ENCODE peak calls at places on chromosome 10, in five cellular contexts. One of them, this sample, is unnamed.

GRCh38 chr10:33240931-33241330 is 93.5 kb downstream of the NRP1 start:
- DNase-seq in substantia nigra: no peak
- DNase-seq in aorta: no peak
- DNase-seq in CD4-positive, alpha-beta T cell: no peak
- DNase-seq in heart right ventricle: no peak
- DNase-seq in this sample: no peak

GRCh38 chr10:30984563-30985328 is 46.9 kb downstream of the ZNF438 start:
- DNase-seq in substantia nigra: no peak
- DNase-seq in aorta: no peak
- DNase-seq in CD4-positive, alpha-beta T cell: no peak
- DNase-seq in heart right ventricle: no peak
- DNase-seq in this sample: no peak

GRCh38 chr10:80444646-80445319 is 9.3 kb upstream of the TSPAN14 start:
- DNase-seq in substantia nigra: peak; percentile 36
- DNase-seq in aorta: peak; percentile 85
- DNase-seq in CD4-positive, alpha-beta T cell: peak; percentile 79
- DNase-seq in heart right ventricle: peak; percentile 57
- DNase-seq in this sample: peak; percentile 70

GRCh38 chr10:17673517-17674051 is 29.6 kb downstream of the STAM start:
- DNase-seq in substantia nigra: no peak
- DNase-seq in aorta: no peak
- DNase-seq in CD4-positive, alpha-beta T cell: no peak
- DNase-seq in heart right ventricle: no peak
- DNase-seq in this sample: no peak

GRCh38 chr10:59757966-59758365 is 4.7 kb upstream of the MRLN start:
- DNase-seq in substantia nigra: no peak
- DNase-seq in aorta: no peak
- DNase-seq in CD4-positive, alpha-beta T cell: no peak
- DNase-seq in heart right ventricle: no peak
- DNase-seq in this sample: no peak

GRCh38 chr10:50937230-50937907 is 51.9 kb upstream of the A1CF start:
- DNase-seq in substantia nigra: no peak
- DNase-seq in aorta: no peak
- DNase-seq in CD4-positive, alpha-beta T cell: no peak
- DNase-seq in heart right ventricle: no peak
- DNase-seq in this sample: no peak

GRCh38 chr10:120506674-120507073 is 49.6 kb downstream of the PLPP4 start:
- DNase-seq in substantia nigra: no peak
- DNase-seq in aorta: no peak
- DNase-seq in CD4-positive, alpha-beta T cell: no peak
- DNase-seq in heart right ventricle: no peak
- DNase-seq in this sample: no peak

GRCh38 chr10:43749940-43750552 is 101.4 kb upstream of the ZNF32 start:
- DNase-seq in substantia nigra: no peak
- DNase-seq in aorta: no peak
- DNase-seq in CD4-positive, alpha-beta T cell: no peak
- DNase-seq in heart right ventricle: no peak
- DNase-seq in this sample: no peak

GRCh38 chr10:121708921-121709625 is 110.8 kb upstream of the FGFR2 start:
- DNase-seq in substantia nigra: no peak
- DNase-seq in aorta: no peak
- DNase-seq in CD4-positive, alpha-beta T cell: no peak
- DNase-seq in heart right ventricle: no peak
- DNase-seq in this sample: no peak

GRCh38 chr10:49139000-49139865 is 5.4 kb upstream of the FAM170B start:
- DNase-seq in substantia nigra: no peak
- DNase-seq in aorta: no peak
- DNase-seq in CD4-positive, alpha-beta T cell: no peak
- DNase-seq in heart right ventricle: no peak
- DNase-seq in this sample: no peak

GRCh38 chr10:21617267-21617666 is 83.2 kb downstream of the MLLT10 start:
- DNase-seq in substantia nigra: no peak
- DNase-seq in aorta: no peak
- DNase-seq in CD4-positive, alpha-beta T cell: no peak
- DNase-seq in heart right ventricle: no peak
- DNase-seq in this sample: no peak

DNA sequence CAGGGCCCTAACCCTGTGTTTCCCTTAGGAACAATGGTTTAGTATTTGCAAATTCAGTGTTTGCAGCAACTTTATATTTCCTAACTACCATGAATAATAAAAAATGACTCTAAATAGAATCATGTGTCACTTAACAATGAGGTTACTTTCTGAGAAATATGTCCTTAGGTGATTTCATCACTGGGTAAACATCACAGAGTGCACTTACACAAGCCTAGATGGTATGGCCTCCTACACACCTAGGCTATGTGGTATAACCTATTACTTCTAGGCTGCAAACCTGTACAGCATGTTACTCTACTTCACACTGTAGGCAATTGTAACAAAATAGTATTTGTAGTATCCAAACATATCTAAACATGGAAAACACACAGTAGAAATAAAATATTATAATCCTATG is 1174.6 kb upstream of the LRRTM3 start:
- DNase-seq in substantia nigra: no peak
- DNase-seq in aorta: no peak
- DNase-seq in CD4-positive, alpha-beta T cell: no peak
- DNase-seq in heart right ventricle: no peak
- DNase-seq in this sample: no peak
- H3K27ac ChIP-seq in substantia nigra: no peak overlapping the region
- H3K27ac ChIP-seq in aorta: no peak overlapping the region
- H3K27ac ChIP-seq in CD4-positive, alpha-beta T cell: no peak overlapping the region
- H3K27ac ChIP-seq in heart right ventricle: no peak overlapping the region
- H3K27ac ChIP-seq in this sample: no peak overlapping the region

DNA sequence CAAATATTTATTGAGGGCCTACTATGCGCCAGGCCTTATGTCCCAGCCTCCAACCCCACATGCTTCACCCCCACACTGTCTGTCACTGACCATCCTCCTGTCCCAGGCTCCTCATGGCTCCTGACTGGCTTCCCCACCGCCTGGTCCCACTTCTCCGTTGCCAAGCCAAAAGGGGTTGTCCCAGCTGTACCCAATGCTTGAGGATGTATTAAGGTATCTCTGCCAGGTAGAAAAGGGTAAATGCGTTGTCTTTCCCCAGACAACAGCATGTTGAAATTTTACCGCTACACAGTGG is 168.8 kb upstream of the FRMD4A start:
- DNase-seq in substantia nigra: no peak
- DNase-seq in aorta: no peak
- DNase-seq in CD4-positive, alpha-beta T cell: no peak
- DNase-seq in heart right ventricle: no peak
- DNase-seq in this sample: no peak
- H3K27ac ChIP-seq in substantia nigra: peak overlapping the region; percentile 64
- H3K27ac ChIP-seq in aorta: no peak overlapping the region
- H3K27ac ChIP-seq in CD4-positive, alpha-beta T cell: no peak overlapping the region
- H3K27ac ChIP-seq in heart right ventricle: no peak overlapping the region
- H3K27ac ChIP-seq in this sample: peak overlapping the region; percentile 52

GRCh38 chr10:97318772-97319651 is at the start of gene FRAT1:
- DNase-seq in substantia nigra: peak; percentile 94
- DNase-seq in aorta: peak; percentile 95
- DNase-seq in CD4-positive, alpha-beta T cell: peak; percentile 92
- DNase-seq in heart right ventricle: peak; percentile 92
- DNase-seq in this sample: peak; percentile 89
- H3K27ac ChIP-seq in substantia nigra: peak within 1 kb of the TSS; percentile 99
- H3K27ac ChIP-seq in aorta: no peak within 1 kb of the TSS
- H3K27ac ChIP-seq in CD4-positive, alpha-beta T cell: peak within 1 kb of the TSS; percentile 99
- H3K27ac ChIP-seq in heart right ventricle: peak within 1 kb of the TSS; percentile 97
- H3K27ac ChIP-seq in this sample: peak within 1 kb of the TSS; percentile 97

GRCh38 chr10:18861382-18861781 is 187.2 kb upstream of the MALRD1 start:
- DNase-seq in substantia nigra: no peak
- DNase-seq in aorta: no peak
- DNase-seq in CD4-positive, alpha-beta T cell: no peak
- DNase-seq in heart right ventricle: no peak
- DNase-seq in this sample: no peak

GRCh38 chr10:18859659-18860058 is 188.9 kb upstream of the MALRD1 start:
- DNase-seq in substantia nigra: no peak
- DNase-seq in aorta: no peak
- DNase-seq in CD4-positive, alpha-beta T cell: no peak
- DNase-seq in heart right ventricle: no peak
- DNase-seq in this sample: no peak

DNA sequence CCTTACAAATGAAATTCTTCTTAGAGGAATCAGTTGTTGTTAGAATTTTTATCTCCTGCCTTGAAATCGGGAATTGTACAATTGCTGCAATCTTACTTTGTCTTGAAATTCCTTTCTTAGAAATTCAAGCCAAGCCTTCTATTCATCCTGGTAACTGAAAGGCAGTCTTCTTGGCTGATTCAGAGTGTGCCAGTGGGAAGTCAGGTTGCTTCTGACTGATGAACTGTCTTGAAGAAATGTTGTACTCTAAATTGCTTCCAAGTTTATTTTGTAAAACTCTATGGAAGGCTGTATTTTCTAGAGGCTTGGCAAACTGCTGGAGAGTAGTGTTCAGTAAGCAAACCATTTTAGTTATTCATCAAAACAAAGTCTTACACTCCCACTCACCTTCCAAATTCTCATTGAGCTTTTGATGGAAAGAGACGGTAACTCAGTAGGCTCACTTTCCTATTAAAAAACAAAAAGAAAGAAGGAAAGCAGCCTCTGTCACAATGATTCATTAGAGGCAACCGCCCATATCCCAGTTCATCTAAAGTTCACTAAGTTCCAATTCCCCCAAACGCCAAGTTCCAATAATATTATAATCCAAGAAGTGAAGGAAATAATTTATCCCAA is 187.9 kb upstream of the MALRD1 start:
- DNase-seq in substantia nigra: no peak
- DNase-seq in aorta: no peak
- DNase-seq in CD4-positive, alpha-beta T cell: no peak
- DNase-seq in heart right ventricle: no peak
- DNase-seq in this sample: no peak
- H3K27ac ChIP-seq in substantia nigra: no peak overlapping the region
- H3K27ac ChIP-seq in aorta: no peak overlapping the region
- H3K27ac ChIP-seq in CD4-positive, alpha-beta T cell: no peak overlapping the region
- H3K27ac ChIP-seq in heart right ventricle: no peak overlapping the region
- H3K27ac ChIP-seq in this sample: no peak overlapping the region

DNA sequence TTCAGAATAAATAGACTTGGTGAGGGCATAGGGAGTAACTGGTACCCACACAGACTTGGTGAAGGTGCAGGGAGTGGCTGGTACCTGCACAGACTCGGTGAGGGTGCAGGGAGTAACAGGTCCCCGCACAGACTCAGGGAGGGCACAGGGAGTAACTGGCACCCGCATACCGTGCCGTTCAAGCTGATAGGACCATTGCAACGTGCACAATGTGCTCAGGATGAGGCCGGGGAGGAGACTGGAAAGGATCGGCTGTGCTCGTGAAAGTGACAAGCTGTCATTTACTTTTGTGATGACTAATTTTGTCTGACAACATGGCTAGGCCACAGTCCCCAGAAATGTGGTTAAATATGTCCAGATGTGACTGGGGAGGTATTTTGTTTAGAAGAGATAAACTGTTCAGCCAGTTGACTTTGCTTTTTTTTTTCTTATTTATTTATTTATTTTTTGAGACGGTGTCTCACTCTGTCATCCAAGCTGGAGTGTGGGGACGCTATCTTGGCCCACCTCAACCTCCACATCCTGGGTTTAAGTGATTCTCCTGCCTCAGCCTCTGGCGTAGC is 76.2 kb upstream of the NMT2 start:
- DNase-seq in substantia nigra: no peak
- DNase-seq in aorta: no peak
- DNase-seq in CD4-positive, alpha-beta T cell: no peak
- DNase-seq in heart right ventricle: no peak
- DNase-seq in this sample: no peak
- H3K27ac ChIP-seq in substantia nigra: no peak overlapping the region
- H3K27ac ChIP-seq in aorta: no peak overlapping the region
- H3K27ac ChIP-seq in CD4-positive, alpha-beta T cell: no peak overlapping the region
- H3K27ac ChIP-seq in heart right ventricle: no peak overlapping the region
- H3K27ac ChIP-seq in this sample: no peak overlapping the region

This sample was measured in dorsolateral prefrontal cortex.